ENCODE peak calls at places on chromosome 6, in five cellular contexts. W is adrenal gland, Q is AG04450, H is ovary, R is SK-N-SH. U is an unnamed sample. For H3K27me3, the result is how much of the 10 kb centered on the place peaks cover.

GRCh38 chr6:154514481-154514880 is 4.0 kb upstream of the CNKSR3 start:
- DNase-seq in W (no peak), Q (no peak), H (no peak), R (no peak), U (peak)

GRCh38 chr6:133262804-133263203 is 21.6 kb downstream of the EYA4 start:
- DNase-seq in W (no peak), Q (no peak), H (no peak), R (no peak), U (no peak)

GRCh38 chr6:115914098-115914497 is 146.6 kb downstream of the FRK start:
- DNase-seq in W (no peak), Q (no peak), H (no peak), R (no peak), U (no peak)

GRCh38 chr6:46651006-46651405 is 1.6 kb downstream of the CYP39A1 start:
- DNase-seq in W (no peak), Q (no peak), H (no peak), R (no peak), U (no peak)

GRCh38 chr6:158002951-158003853 is 21.5 kb downstream of the SYNJ2 start:
- DNase-seq in W (no peak), Q (no peak), H (peak), R (no peak), U (no peak)

GRCh38 chr6:3929281-3929798 is 80.2 kb downstream of the FAM50B start:
- DNase-seq in W (peak), Q (no peak), H (peak), R (no peak), U (no peak)

GRCh38 chr6:112289039-112289566 is 34.7 kb upstream of the LAMA4 start:
- DNase-seq in W (peak), Q (peak), H (peak), R (no peak), U (peak)

GRCh38 chr6:160667854-160668481 is 3.9 kb upstream of the LPA start:
- DNase-seq in W (peak), Q (no peak), H (no peak), R (peak), U (peak)

GRCh38 chr6:113047148-113047547 is 700.0 kb downstream of the RFPL4B start:
- DNase-seq in W (no peak), Q (peak), H (no peak), R (no peak), U (peak)

GRCh38 chr6:26043389-26044139 is 43.7 kb upstream of the HFE start:
- DNase-seq in W (peak), Q (peak), H (peak), R (peak), U (peak)

GRCh38 chr6:98824163-98824906 is 10.0 kb upstream of the POU3F2 start:
- DNase-seq in W (no peak), Q (no peak), H (no peak), R (peak), U (peak)

GRCh38 chr6:121857551-121857950 is 422.1 kb downstream of the GJA1 start:
- DNase-seq in W (no peak), Q (no peak), H (no peak), R (no peak), U (peak)

GRCh38 chr6:122733259-122733658 is 46.3 kb upstream of the FABP7 start:
- DNase-seq in W (no peak), Q (no peak), H (no peak), R (no peak), U (no peak)

GRCh38 chr6:131900231-131900630 is 50.9 kb downstream of the CCN2 start:
- DNase-seq in W (no peak), Q (no peak), H (no peak), R (no peak), U (no peak)
- TF ChIP-seq CTCF in W (no peak), Q (no peak), H (no peak), R (no peak), U (no peak)

DNA sequence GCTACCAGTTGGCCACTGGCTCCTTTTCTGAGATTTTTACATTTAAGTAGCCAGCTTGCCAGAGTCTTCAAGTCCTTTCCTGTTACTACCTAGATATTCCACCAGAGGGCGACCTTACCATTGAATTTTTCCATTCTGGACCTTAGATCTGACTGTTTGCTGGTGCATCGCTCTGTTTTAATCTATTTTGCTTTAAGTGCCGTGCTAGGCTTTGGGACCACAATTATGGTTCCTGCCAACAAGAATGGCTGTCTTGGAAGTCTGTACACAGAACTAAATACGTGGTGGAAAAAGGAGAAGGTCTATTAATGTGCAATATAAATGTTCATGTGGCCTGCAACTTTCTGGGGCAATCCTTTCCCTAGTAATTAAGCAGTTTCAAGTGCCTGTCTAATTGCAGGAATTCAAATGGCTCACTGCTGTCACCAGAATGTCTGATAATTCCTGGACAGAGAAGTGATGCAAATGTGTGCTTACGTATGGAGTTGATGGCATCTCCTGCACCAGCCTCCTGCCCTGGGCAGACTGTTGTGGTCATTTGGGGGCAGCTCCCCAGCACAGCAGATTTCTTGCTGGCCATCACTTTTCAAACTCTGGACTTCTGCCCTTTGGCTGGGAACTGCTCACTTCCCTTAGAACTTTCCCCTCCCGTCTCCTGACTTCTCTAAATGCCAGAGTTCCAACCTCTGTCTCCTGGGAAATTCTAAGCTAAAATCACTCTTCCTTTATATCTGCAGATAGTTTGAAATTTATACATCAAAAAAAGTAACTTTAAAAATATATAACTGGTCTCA is 5.6 kb upstream of the HLA-DOA start:
- DNase-seq in W (peak), Q (peak), H (peak), R (peak), U (peak)
- H3K27me3 ChIP-seq in W (under half), Q (under half), H (under half), R (half or more), U (under half)

GRCh38 chr6:17086469-17086868 is 15.4 kb upstream of the STMND1 start:
- DNase-seq in W (peak), Q (peak), H (no peak), R (peak), U (peak)
- TF ChIP-seq CTCF in W (peak), Q (peak), H (no peak), R (peak), U (peak)

GRCh38 chr6:13924949-13925881 is at the start of gene RNF182:
- DNase-seq in W (no peak), Q (no peak), H (no peak), R (peak), U (peak)
- H3K27me3 ChIP-seq in W (half or more), Q (under half), H (under half), R (under half), U (under half)

GRCh38 chr6:2037230-2037926 is 208.0 kb downstream of the GMDS start:
- DNase-seq in W (no peak), Q (no peak), H (no peak), R (no peak), U (no peak)
- TF ChIP-seq CTCF in W (no peak), Q (peak), H (no peak), R (peak), U (peak)